ENCODE peak calls at places on chromosomes 4 and X, in six cellular contexts. A, C, B, W, O and M are unnamed samples.

GRCh38 chr4:35465096-35465495 is 779.2 kb downstream of the ARAP2 start:
- DNase-seq in A (no peak), C (no peak), O (no peak), W (peak), B (no peak), M (no peak)

GRCh38 chrX:154717824-154718223 is 33.1 kb downstream of the GAB3 start:
- DNase-seq in O (no peak), B (no peak), A (peak), W (no peak), C (peak), M (no peak)

GRCh38 chr4:54227261-54228063 is 1.6 kb upstream of the PDGFRA start:
- DNase-seq in C (peak), A (peak), W (peak), B (no peak), O (peak), M (peak)

GRCh38 chr4:107147864-107148263 is 111.8 kb upstream of the DKK2 start:
- DNase-seq in A (no peak), B (no peak), O (no peak), W (no peak), C (no peak), M (no peak)

GRCh38 chrX:130869239-130869638 is 33.8 kb downstream of the ENOX2 start:
- DNase-seq in C (no peak), A (no peak), B (no peak), O (no peak), W (peak), M (no peak)

GRCh38 chr4:158669310-158669709 is 2.4 kb downstream of the C4orf46 start:
- DNase-seq in A (no peak), B (no peak), W (no peak), C (no peak), O (no peak), M (no peak)

GRCh38 chrX:120791013-120791643 is 84.5 kb downstream of the CT47B1 start:
- DNase-seq in O (peak), W (peak), B (peak), C (peak), A (peak), M (no peak)

GRCh38 chrX:85111347-85111746 is 107.7 kb downstream of the APOOL start:
- DNase-seq in O (no peak), C (peak), B (peak), W (peak), A (peak), M (no peak)

GRCh38 chrX:72021975-72022374 is 109.7 kb downstream of the RTL5 start:
- DNase-seq in C (no peak), W (no peak), B (peak), O (no peak), A (no peak), M (no peak)

GRCh38 chrX:110168585-110168984 is 149.3 kb downstream of the AMMECR1 start:
- DNase-seq in W (peak), A (peak), O (no peak), C (peak), B (no peak), M (no peak)

GRCh38 chrX:102067966-102068723 is 57.3 kb upstream of the TCEAL2 start:
- DNase-seq in O (no peak), C (peak), B (peak), A (peak), W (peak), M (no peak)

GRCh38 chr4:74308215-74308614 is at the start of gene EPGN:
- DNase-seq in O (no peak), C (no peak), W (peak), B (no peak), A (peak), M (no peak)

GRCh38 chrX:1325515-1326116 is 11.0 kb upstream of the IL3RA start:
- DNase-seq in C (no peak), W (no peak), O (no peak), B (peak), A (no peak), M (no peak)

GRCh38 chr4:13599159-13599558 is 28.4 kb downstream of the BOD1L1 start:
- DNase-seq in B (no peak), O (no peak), C (no peak), W (no peak), A (no peak), M (peak)

GRCh38 chrX:79325263-79325958 is 41.7 kb downstream of the ITM2A start:
- DNase-seq in O (no peak), C (no peak), A (no peak), B (no peak), W (no peak), M (no peak)

GRCh38 chr4:40057540-40058091 is 966 bp downstream of the N4BP2 start:
- DNase-seq in A (peak), W (peak), C (peak), O (peak), B (peak), M (peak)

GRCh38 chrX:129823523-129823922 is 20.2 kb downstream of the ZDHHC9 start:
- DNase-seq in A (no peak), B (no peak), W (no peak), O (no peak), C (no peak), M (no peak)

GRCh38 chr4:121277194-121278105 is 103.4 kb downstream of the QRFPR start:
- DNase-seq in O (no peak), B (peak), A (peak), C (no peak), W (peak), M (no peak)

GRCh38 chr4:76960014-76960413 is 10.5 kb downstream of the SEPTIN11 start:
- DNase-seq in O (no peak), B (no peak), C (peak), A (no peak), W (no peak), M (no peak)

GRCh38 chrX:103480526-103480925 is 38.8 kb downstream of the RAB40A start:
- DNase-seq in B (no peak), W (no peak), A (no peak), C (no peak), O (no peak), M (no peak)

GRCh38 chr4:73259552-73260140 is 1.0 kb upstream of the ANKRD17 start:
- DNase-seq in O (no peak), W (no peak), A (peak), B (peak), C (no peak), M (peak)

GRCh38 chr4:24659241-24659961 is 75.0 kb upstream of the DHX15 start:
- DNase-seq in W (peak), B (no peak), O (no peak), C (no peak), A (no peak), M (no peak)

GRCh38 chr4:38523524-38524448 is 140.2 kb upstream of the KLF3 start:
- DNase-seq in O (no peak), W (peak), C (no peak), A (peak), B (peak), M (no peak)

GRCh38 chrX:152850465-152850864 is 19.6 kb downstream of the NSDHL start:
- DNase-seq in W (no peak), B (no peak), O (no peak), C (no peak), A (no peak), M (no peak)

GRCh38 chr4:47705326-47705981 is 132.4 kb downstream of the CORIN start:
- DNase-seq in W (peak), A (peak), C (peak), B (peak), O (no peak), M (peak)

GRCh38 chrX:37815366-37815765 is 32.0 kb downstream of the DYNLT3 start:
- DNase-seq in C (no peak), B (no peak), W (no peak), O (no peak), A (no peak), M (no peak)

GRCh38 chrX:3518870-3519269 is 172.4 kb upstream of the MXRA5 start:
- DNase-seq in W (peak), B (no peak), A (peak), O (peak), C (peak), M (no peak)

GRCh38 chrX:2700405-2701320 is 9.6 kb downstream of the CD99 start:
- DNase-seq in B (no peak), A (no peak), W (no peak), O (no peak), C (no peak), M (no peak)

GRCh38 chrX:8139713-8140112 is 31.4 kb downstream of the VCX2 start:
- DNase-seq in B (no peak), A (peak), O (no peak), W (peak), C (peak), M (peak)

GRCh38 chrX:153924149-153924861 is 1.8 kb downstream of the ARHGAP4 start:
- DNase-seq in B (peak), A (peak), O (no peak), C (peak), W (peak), M (no peak)

GRCh38 chrX:3712870-3713224 is 602 bp downstream of the PRKX start:
- DNase-seq in C (no peak), W (no peak), B (no peak), O (peak), A (no peak), M (no peak)

GRCh38 chr4:122796801-122797404 is 29.7 kb upstream of the FGF2 start:
- DNase-seq in A (no peak), W (no peak), O (no peak), C (no peak), B (peak), M (no peak)

GRCh38 chrX:84219551-84219950 is 31.6 kb upstream of the RPS6KA6 start:
- DNase-seq in A (no peak), W (peak), O (no peak), C (no peak), B (no peak), M (peak)

GRCh38 chrX:71541546-71542022 is 8.7 kb downstream of the OGT start:
- DNase-seq in B (no peak), A (peak), C (peak), W (peak), O (no peak), M (no peak)